ENCODE peak calls at places on chromosomes 4 and X, in ten cellular contexts. S is spleen, Z is heart left ventricle, D is IMR-90, N is endothelial cell of umbilical vein, P is breast epithelium, V is body of pancreas, K is A549, A is K562, B is upper lobe of left lung. R is an unnamed sample. For H3K9me3, the result is how much of the 10 kb centered on the place peaks cover.

GRCh38 chrX:97039363-97040029 is 155.8 kb downstream of the RPA4 start:
- DNase-seq in S (no peak), N (peak), P (no peak), B (no peak), K (no peak), Z (peak), A (no peak), V (peak), D (peak), R (peak)

GRCh38 chr4:96016615-96017299 is 176.9 kb downstream of the PDHA2 start:
- DNase-seq in D (no peak), K (peak), P (no peak), S (no peak), N (no peak), B (no peak), Z (no peak), A (no peak), V (no peak), R (no peak)

GRCh38 chrX:1448793-1449580 is 3.7 kb downstream of the ASMTL start:
- DNase-seq in S (peak), P (no peak), A (no peak), D (no peak), N (no peak), Z (no peak), K (no peak), B (no peak), V (no peak), R (no peak)

GRCh38 chr4:150280081-150280950 is 202.1 kb downstream of the DCLK2 start:
- DNase-seq in Z (no peak), S (no peak), D (peak), P (peak), N (peak), B (no peak), V (no peak), A (no peak), K (no peak), R (no peak)

GRCh38 chr4:178448372-178449040 is 1006.3 kb upstream of the AGA start:
- DNase-seq in Z (no peak), K (no peak), A (no peak), B (no peak), N (no peak), P (no peak), S (no peak), D (no peak), V (no peak), R (no peak)

GRCh38 chrX:74523870-74524735 is 90.3 kb downstream of the RLIM start:
- DNase-seq in P (no peak), N (no peak), A (no peak), B (no peak), Z (no peak), D (peak), K (no peak), S (no peak), V (no peak), R (no peak)

GRCh38 chrX:150482537-150483217 is 85.7 kb upstream of the MTM1 start:
- DNase-seq in S (no peak), K (peak), Z (no peak), D (peak), B (no peak), P (no peak), N (peak), A (peak), V (no peak), R (no peak)

GRCh38 chrX:148633509-148633908 is 133.1 kb downstream of the AFF2 start:
- DNase-seq in D (no peak), A (no peak), K (no peak), Z (no peak), S (no peak), V (no peak), B (no peak), P (no peak), N (no peak), R (no peak)

GRCh38 chrX:7025471-7025870 is 122.0 kb upstream of the STS start:
- DNase-seq in V (no peak), N (no peak), P (no peak), S (no peak), A (no peak), Z (no peak), B (no peak), D (no peak), K (no peak), R (no peak)

GRCh38 chrX:111823068-111823467 is 52.9 kb upstream of the TRPC5OS start:
- DNase-seq in P (no peak), V (peak), B (no peak), Z (no peak), D (peak), S (no peak), A (peak), N (no peak), K (peak), R (no peak)

GRCh38 chr4:15779336-15779735 is 1.2 kb downstream of the CD38 start:
- DNase-seq in B (no peak), N (peak), S (no peak), D (peak), Z (peak), A (no peak), K (peak), P (no peak), V (peak), R (peak)

GRCh38 chrX:87064522-87064921 is 453.1 kb upstream of the KLHL4 start:
- DNase-seq in P (no peak), Z (no peak), K (no peak), B (no peak), A (no peak), V (no peak), D (no peak), S (no peak), N (no peak), R (no peak)

GRCh38 chr4:5749568-5749967 is 38.6 kb downstream of the EVC start:
- DNase-seq in K (no peak), S (no peak), D (no peak), P (no peak), N (no peak), Z (no peak), A (no peak), V (no peak), B (no peak), R (no peak)

GRCh38 chrX:12170755-12171154 is 32.5 kb downstream of the FRMPD4 start:
- DNase-seq in D (no peak), N (no peak), B (no peak), A (no peak), V (no peak), K (no peak), S (no peak), Z (no peak), P (no peak), R (no peak)

GRCh38 chr4:169823685-169824084 is 65.9 kb upstream of the HPF1 start:
- DNase-seq in S (no peak), A (peak), B (no peak), V (peak), D (peak), N (peak), P (no peak), K (peak), Z (no peak), R (peak)

GRCh38 chr4:1278336-1278670 is 11.4 kb upstream of the MAEA start:
- DNase-seq in P (no peak), Z (no peak), S (no peak), A (no peak), N (no peak), K (peak), V (no peak), D (peak), B (no peak), R (no peak)

GRCh38 chr4:48905363-48906015 is 1.1 kb downstream of the OCIAD2 start:
- DNase-seq in A (no peak), S (no peak), P (no peak), V (peak), Z (no peak), D (peak), K (peak), B (no peak), N (peak), R (peak)

GRCh38 chrX:41394293-41394692 is 52.9 kb upstream of the NYX start:
- DNase-seq in S (no peak), D (no peak), K (no peak), P (no peak), Z (no peak), A (no peak), V (no peak), N (no peak), B (no peak), R (no peak)

GRCh38 chrX:41386222-41386990 is 52.4 kb downstream of the DDX3X start:
- DNase-seq in Z (no peak), S (no peak), D (peak), N (no peak), V (no peak), K (no peak), P (no peak), A (no peak), B (no peak), R (no peak)

GRCh38 chrX:41388543-41388942 is 54.6 kb downstream of the DDX3X start:
- DNase-seq in P (no peak), N (no peak), K (no peak), D (no peak), A (no peak), S (no peak), V (no peak), Z (no peak), B (no peak), R (no peak)

GRCh38 chrX:41391606-41392005 is 55.5 kb upstream of the NYX start:
- DNase-seq in Z (no peak), N (no peak), B (no peak), P (no peak), K (no peak), V (no peak), S (no peak), D (no peak), A (no peak), R (peak)

DNA sequence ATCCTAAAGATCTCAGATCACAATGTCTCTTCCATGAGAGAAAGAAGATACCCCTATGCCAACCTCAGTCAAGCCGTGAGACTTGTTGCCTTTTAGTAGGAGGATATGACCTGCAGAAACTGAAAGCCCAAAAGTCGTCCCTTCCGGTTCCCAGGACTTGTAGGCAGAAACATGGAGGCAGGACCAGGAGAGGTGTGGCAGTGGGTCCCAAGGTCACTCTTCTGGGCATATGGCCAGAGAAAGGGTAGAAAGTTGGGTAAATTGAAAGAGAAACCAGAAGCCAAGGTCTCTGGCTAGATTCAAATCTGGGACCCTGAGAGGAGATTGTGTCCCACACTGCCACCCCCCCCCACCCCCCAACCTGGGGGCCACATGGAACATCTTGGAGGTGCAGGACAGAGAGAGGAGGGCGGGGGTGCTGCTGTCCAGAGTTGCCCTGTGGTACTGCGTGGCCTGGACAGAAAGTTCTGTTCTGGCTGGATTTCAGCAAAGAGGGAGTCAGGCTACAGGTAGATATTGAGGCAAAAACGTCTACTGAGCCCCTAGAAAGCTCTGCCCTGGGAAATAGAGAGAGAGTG is 55.4 kb downstream of the DDX3X start:
- DNase-seq in D (no peak), N (no peak), K (peak), A (no peak), Z (no peak), V (peak), S (no peak), B (no peak), P (no peak), R (peak)
- TF ChIP-seq POLR2A in D (no peak), N (no peak), K (no peak), A (no peak), Z (no peak), V (no peak), S (no peak), B (no peak), P (no peak), R (peak)

DNA sequence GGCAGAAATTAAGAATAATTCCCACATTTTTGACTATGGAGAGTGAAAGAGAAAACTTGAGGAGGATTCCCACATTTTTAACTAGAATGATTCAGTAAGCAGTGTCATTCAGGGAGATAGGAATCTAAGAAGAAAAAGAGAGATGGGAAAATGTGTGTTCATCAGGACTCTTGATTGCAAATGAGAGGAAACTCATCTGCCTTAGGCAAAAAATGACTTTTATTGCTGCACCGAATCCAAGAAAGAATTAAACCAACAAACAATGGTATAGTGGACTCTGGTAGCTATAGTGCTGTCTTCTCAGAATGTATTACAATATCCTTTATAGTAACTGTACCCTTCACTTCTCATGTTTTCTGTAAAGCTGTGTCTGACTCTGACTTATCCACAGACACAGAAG is 15.0 kb upstream of the TMEM144 start:
- DNase-seq in K (no peak), B (no peak), V (no peak), A (no peak), P (no peak), N (no peak), D (no peak), Z (no peak), S (no peak), R (no peak)
- H3K27ac ChIP-seq in K (no peak), B (no peak), V (no peak), A (no peak), P (peak), N (no peak), D (no peak), Z (no peak), S (no peak), R (no peak)

GRCh38 chr4:77938560-77938959 is 75.9 kb downstream of the MRPL1 start:
- DNase-seq in Z (no peak), S (no peak), D (no peak), N (no peak), V (no peak), A (no peak), P (no peak), K (no peak), B (no peak), R (no peak)
- H3K9me3 ChIP-seq in Z (under half), S (under half), D (under half), N (under half), V (under half), A (under half), P (under half), K (under half), B (under half), R (under half)

DNA sequence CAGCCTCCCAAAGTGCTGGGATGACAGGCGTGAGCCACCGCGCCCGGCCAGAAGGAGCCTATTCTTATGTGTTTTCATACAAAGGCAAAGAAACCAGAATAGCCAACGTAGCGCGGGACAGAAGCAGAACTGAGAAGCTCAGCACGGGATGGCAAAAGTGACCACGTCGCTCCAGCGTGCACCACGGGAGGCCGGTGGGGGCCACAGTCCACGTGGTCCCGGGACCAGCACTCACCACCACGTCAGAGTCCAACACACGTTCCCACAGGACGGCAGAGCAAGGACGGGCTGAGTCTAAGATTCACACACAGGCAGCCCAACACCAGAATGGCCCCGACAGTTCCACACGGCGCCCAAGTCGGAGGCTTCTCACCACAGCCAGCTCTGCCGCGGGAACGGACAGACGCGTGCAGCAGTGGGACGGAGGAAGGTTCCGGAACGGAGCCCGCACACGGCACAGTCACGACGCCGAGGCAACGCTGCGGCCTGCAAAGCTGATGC is 18.8 kb upstream of the GTPBP6 start:
- DNase-seq in B (peak), D (no peak), V (no peak), A (no peak), Z (peak), N (no peak), S (peak), P (no peak), K (no peak), R (peak)
- TF ChIP-seq POLR2A in B (no peak), D (no peak), V (no peak), A (no peak), Z (no peak), N (no peak), S (no peak), P (no peak), K (no peak), R (no peak)

GRCh38 chrX:39157006-39157405 is 355.7 kb downstream of the MID1IP1 start:
- DNase-seq in P (no peak), A (no peak), K (no peak), Z (no peak), D (no peak), V (no peak), S (no peak), B (no peak), N (no peak), R (no peak)
- H3K27ac ChIP-seq in P (no peak), A (no peak), K (no peak), Z (no peak), D (no peak), V (no peak), S (no peak), B (no peak), N (no peak), R (no peak)

GRCh38 chrX:39298821-39299220 is 497.6 kb downstream of the MID1IP1 start:
- DNase-seq in A (no peak), N (no peak), B (no peak), Z (no peak), D (no peak), V (no peak), K (no peak), P (no peak), S (no peak), R (no peak)
- H3K9me3 ChIP-seq in A (under half), N (under half), B (under half), Z (under half), D (under half), V (under half), K (under half), P (under half), S (under half), R (under half)

DNA sequence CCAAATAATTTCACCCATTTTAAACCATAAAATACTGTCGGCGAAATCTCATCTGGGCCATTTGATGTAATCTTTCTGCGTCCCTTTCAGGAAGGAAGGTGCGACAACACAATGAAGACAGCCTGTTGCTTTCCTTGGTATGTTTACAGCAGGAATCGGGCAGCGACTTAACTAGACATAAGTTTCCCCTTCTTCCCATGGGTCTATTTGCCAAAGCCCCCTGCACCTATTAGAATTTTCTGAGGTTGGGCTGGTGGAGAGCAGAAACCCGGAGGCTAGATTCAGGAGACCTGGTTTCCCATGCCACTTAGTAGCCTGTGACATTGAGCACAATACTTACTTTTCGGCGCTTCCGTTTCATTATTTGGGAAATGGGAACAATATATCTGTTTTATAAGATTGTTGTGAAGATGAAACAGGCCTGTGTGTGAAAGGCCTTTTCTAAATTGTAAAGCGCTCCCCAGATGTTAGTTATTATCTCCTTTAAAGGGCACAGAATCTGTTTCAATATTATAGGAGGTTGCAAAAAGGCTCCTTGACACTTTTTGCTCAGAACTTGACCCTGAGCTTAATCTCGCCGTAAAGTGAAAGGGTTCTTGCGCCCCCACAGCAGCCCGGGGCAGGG is 552 bp upstream of the AFF1 start:
- DNase-seq in B (no peak), V (no peak), D (no peak), P (no peak), Z (no peak), A (no peak), K (no peak), S (no peak), N (no peak), R (no peak)
- TF ChIP-seq POLR2A in B (no peak), V (no peak), D (no peak), P (peak), Z (no peak), A (peak), K (no peak), S (no peak), N (no peak), R (no peak)